ENCODE peak calls at places on chromosome 1, in seven cellular contexts. W is NCI-H2029; S is endothelial cell; A is T-helper 17 cell; R is K562; O is RWPE1; I is CD8-positive, alpha-beta memory T cell. N is an unnamed sample.

GRCh38 chr1:223620297-223620900 is 45.1 kb downstream of the CAPN8 start:
- DNase-seq in R (peak; percentile 37), W (no peak), A (no peak), I (no peak), O (no peak), S (no peak), N (no peak)

GRCh38 chr1:221408117-221408516 is 333.8 kb downstream of the DUSP10 start:
- DNase-seq in R (no peak), O (no peak), A (no peak), W (no peak), I (no peak), S (no peak), N (no peak)

GRCh38 chr1:150150511-150151021 is 850 bp downstream of the PLEKHO1 start:
- DNase-seq in O (no peak), I (peak; percentile 30), W (no peak), A (no peak), R (peak; percentile 35), S (peak; percentile 43), N (peak; percentile 32)

GRCh38 chr1:25890249-25891034 is 14.9 kb upstream of the PAQR7 start:
- DNase-seq in O (peak; percentile 93), I (no peak), A (no peak), R (peak; percentile 13), W (no peak), S (no peak), N (no peak)

GRCh38 chr1:160826546-160826945 is 30.6 kb downstream of the LY9 start:
- DNase-seq in O (peak; percentile 19), R (no peak), I (no peak), W (no peak), S (no peak), A (no peak), N (peak; percentile 17)

GRCh38 chr1:90706437-90707362 is 10.4 kb downstream of the BARHL2 start:
- DNase-seq in O (no peak), S (peak; percentile 63), W (no peak), I (no peak), A (no peak), R (no peak), N (peak; percentile 12)

GRCh38 chr1:116887212-116887611 is 22.5 kb upstream of the PTGFRN start:
- DNase-seq in S (no peak), O (no peak), W (no peak), R (no peak), I (no peak), A (no peak), N (no peak)

GRCh38 chr1:99469641-99470040 is 176.3 kb upstream of the PALMD start:
- DNase-seq in R (no peak), A (no peak), I (no peak), W (no peak), O (no peak), S (no peak), N (peak; percentile 63)

GRCh38 chr1:46558141-46558963 is 6.9 kb upstream of the KNCN start:
- DNase-seq in A (no peak), W (no peak), O (no peak), I (no peak), R (no peak), S (no peak), N (no peak)